ENCODE peak calls at places on chromosome 1, in five cellular contexts. U is GM23338, H is HCT116, K is upper lobe of left lung, R is stomach. P is an unnamed sample.

GRCh38 chr1:54277451-54278355 is 77.7 kb downstream of the MRPL37 start:
- DNase-seq in U (no peak), H (no peak), K (no peak), R (peak; percentile 76), P (no peak)

GRCh38 chr1:195550071-195550862 is 1058.0 kb downstream of the KCNT2 start:
- DNase-seq in U (no peak), H (no peak), K (no peak), R (no peak), P (no peak)

GRCh38 chr1:50308883-50309282 is 114.4 kb downstream of the DMRTA2 start:
- DNase-seq in U (peak; percentile 88), H (no peak), K (no peak), R (no peak), P (no peak)

GRCh38 chr1:2341706-2342383 is 49.5 kb downstream of the MORN1 start:
- DNase-seq in U (no peak), H (no peak), K (peak; percentile 76), R (no peak), P (no peak)

GRCh38 chr1:64663654-64664053 is 81.2 kb upstream of the RAVER2 start:
- DNase-seq in U (peak; percentile 55), H (no peak), K (no peak), R (no peak), P (no peak)

GRCh38 chr1:44531785-44532566 is 126.9 kb downstream of the RNF220 start:
- DNase-seq in U (no peak), H (peak; percentile 78), K (no peak), R (no peak), P (no peak)

GRCh38 chr1:42713293-42713692 is 26.7 kb downstream of the CLDN19 start:
- DNase-seq in U (no peak), H (no peak), K (no peak), R (no peak), P (no peak)

GRCh38 chr1:226995064-226995965 is 55.2 kb downstream of the COQ8A start:
- DNase-seq in U (peak; percentile 25), H (no peak), K (no peak), R (no peak), P (no peak)

GRCh38 chr1:11193376-11193775 is 4.2 kb downstream of the ANGPTL7 start:
- DNase-seq in U (no peak), H (no peak), K (peak; percentile 17), R (no peak), P (no peak)

GRCh38 chr1:239765163-239765562 is 326.5 kb upstream of the FMN2 start:
- DNase-seq in U (peak; percentile 54), H (no peak), K (no peak), R (no peak), P (no peak)

GRCh38 chr1:160093069-160093395 is 5.4 kb downstream of the IGSF8 start:
- DNase-seq in U (no peak), H (no peak), K (peak; percentile 80), R (no peak), P (no peak)

GRCh38 chr1:160094291-160094625 is 4.2 kb downstream of the IGSF8 start:
- DNase-seq in U (no peak), H (no peak), K (no peak), R (no peak), P (no peak)

GRCh38 chr1:160093624-160094290 is 4.7 kb downstream of the IGSF8 start:
- DNase-seq in U (no peak), H (no peak), K (peak; percentile 76), R (no peak), P (no peak)

GRCh38 chr1:160095382-160096105 is 2.9 kb downstream of the IGSF8 start:
- DNase-seq in U (peak; percentile 87), H (no peak), K (no peak), R (no peak), P (no peak)

GRCh38 chr1:160094806-160095205 is 3.6 kb downstream of the IGSF8 start:
- DNase-seq in U (no peak), H (no peak), K (no peak), R (no peak), P (no peak)
- TF ChIP-seq POLR2AphosphoS5 in U (no peak), H (no peak), K (no peak), R (no peak), P (no peak)

GRCh38 chr1:159008744-159009188 is 941 bp upstream of the IFI16 start:
- DNase-seq in U (no peak), H (no peak), K (no peak), R (no peak), P (no peak)

GRCh38 chr1:159009287-159009686 is 420 bp upstream of the IFI16 start:
- DNase-seq in U (no peak), H (no peak), K (no peak), R (no peak), P (no peak)

GRCh38 chr1:159009704-159010361 is at the start of gene IFI16:
- DNase-seq in U (no peak), H (no peak), K (no peak), R (no peak), P (peak; percentile 51)

GRCh38 chr1:159005676-159006075 is 4.0 kb upstream of the IFI16 start:
- DNase-seq in U (peak; percentile 53), H (no peak), K (no peak), R (no peak), P (no peak)

DNA sequence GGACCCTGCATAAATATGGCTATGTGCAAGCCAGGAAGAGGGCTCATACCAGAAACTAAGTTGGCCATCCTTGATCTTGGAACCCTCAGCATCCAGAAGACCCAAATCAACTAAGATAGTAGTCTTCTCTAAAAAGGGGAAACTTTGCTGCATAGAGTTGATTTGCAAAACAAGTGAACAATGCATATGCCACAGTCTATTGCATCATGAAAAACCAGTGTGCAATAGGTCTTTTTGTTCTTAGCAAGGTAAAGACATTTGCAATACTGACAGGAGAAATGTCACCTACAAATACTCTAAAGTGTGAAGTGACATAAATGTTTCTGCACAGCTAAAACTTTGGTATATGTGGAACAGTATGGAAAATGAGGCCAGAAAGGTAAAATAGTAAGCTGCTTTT is 2.0 kb upstream of the IFI16 start:
- DNase-seq in U (no peak), H (no peak), K (no peak), R (no peak), P (no peak)
- H3K4me1 ChIP-seq in U (peaks cover 25% of the 10 kb centered on the region), H (no peaks in the 10 kb centered on the region), K (peaks cover 28% of the 10 kb centered on the region), R (peaks cover 23% of the 10 kb centered on the region), P (no peaks in the 10 kb centered on the region)

DNA sequence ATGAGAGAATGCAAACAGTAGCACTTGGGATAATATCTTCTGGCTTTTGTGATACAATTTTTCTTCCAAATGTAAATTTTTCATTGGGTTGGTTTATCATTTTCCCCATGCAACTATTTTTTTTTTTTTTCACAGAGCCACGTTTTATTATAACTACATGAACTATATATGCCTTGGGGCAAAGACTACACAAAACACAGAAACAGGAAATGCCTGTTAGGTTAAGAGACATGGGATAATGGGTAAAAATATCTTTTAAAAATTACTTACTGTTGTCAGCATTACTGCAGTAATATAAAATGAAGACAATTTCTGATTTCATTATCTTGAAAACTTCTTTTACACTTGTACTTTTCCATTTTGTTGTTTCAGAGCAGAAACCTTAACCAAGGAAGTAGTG is 74.6 kb downstream of the DISP1 start:
- DNase-seq in U (no peak), H (no peak), K (no peak), R (no peak), P (no peak)
- TF ChIP-seq POLR2AphosphoS5 in U (no peak), H (no peak), K (no peak), R (no peak), P (no peak)

GRCh38 chr1:156504062-156504813 is 3.7 kb upstream of the MEF2D start:
- DNase-seq in U (no peak), H (no peak), K (no peak), R (no peak), P (no peak)
- H3K4me1 ChIP-seq in U (peaks cover 30% of the 10 kb centered on the region), H (peaks cover 67% of the 10 kb centered on the region), K (peaks cover 50% of the 10 kb centered on the region), R (peaks cover 64% of the 10 kb centered on the region), P (peaks cover 17% of the 10 kb centered on the region)

DNA sequence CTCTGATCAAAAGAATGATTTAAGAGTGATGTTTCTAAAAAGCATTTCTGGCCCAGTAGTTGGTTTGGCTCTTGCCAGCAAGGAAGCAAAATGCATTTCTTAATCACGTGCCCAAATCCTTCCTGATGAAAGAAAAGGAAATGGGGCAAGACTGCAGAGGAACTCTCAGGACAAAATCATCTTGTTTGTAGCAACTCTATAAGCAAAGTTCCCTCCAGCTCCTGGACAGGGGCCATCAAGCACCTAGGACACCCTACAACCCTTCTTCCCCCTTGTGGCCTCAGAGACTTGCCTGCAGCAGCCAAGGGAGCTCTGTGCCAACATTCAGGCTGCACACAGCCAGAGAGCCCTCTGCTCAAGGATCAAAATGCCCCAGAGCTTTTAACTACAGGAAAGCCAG is 105.1 kb downstream of the KIAA0319L start:
- DNase-seq in U (peak; percentile 10), H (no peak), K (no peak), R (peak; percentile 59), P (peak; percentile 52)
- TF ChIP-seq POLR2AphosphoS5 in U (no peak), H (no peak), K (no peak), R (no peak), P (no peak)

DNA sequence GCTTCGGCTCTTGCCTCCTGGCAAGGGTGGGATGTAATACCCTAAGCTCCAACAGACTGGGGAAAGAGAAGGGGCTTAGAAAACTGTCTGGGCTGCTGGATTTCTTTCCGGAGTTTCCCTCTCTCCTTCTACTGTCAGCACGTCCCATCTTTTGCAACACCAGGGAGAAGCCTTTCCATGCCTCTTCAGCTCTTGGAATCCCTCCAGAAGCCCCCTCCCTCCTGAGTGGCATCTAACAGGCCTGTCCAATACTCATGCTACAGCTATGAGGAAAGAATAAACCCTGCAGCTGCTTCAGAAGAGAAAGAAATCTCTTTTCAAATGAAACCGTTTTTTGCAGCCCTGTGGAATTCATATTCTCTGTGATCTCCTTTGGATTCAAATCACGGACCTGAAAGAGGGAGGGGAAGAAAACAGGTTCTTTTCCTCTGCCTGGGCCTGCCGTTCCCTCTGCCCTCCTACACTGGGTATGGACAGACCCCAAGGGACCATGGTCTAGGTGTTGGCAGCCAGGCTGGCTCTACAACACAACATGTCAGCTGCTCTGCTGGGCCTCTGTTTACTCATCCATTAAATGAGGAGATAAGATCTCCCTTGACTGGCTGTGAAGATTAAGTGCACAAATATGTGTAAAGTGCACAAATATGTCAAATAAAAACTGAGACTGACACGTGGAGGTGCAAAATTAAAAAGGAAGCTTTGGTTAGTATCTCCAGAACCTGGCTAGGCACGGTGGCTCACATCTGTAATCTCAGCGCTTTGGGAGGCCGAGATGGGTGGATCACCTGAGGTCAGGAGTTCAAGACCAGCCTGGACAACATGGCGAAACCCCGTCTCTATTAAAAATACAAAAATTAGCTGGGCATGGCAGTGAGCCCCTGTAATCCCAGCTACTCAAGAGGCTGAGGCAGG is 6.0 kb upstream of the CAPN2 start:
- DNase-seq in U (no peak), H (no peak), K (no peak), R (peak; percentile 56), P (no peak)
- H3K4me1 ChIP-seq in U (peaks cover 1% of the 10 kb centered on the region), H (peaks cover 96% of the 10 kb centered on the region), K (peaks cover 38% of the 10 kb centered on the region), R (peaks cover 71% of the 10 kb centered on the region), P (no peaks in the 10 kb centered on the region)

GRCh38 chr1:85220756-85221166 is 19.9 kb upstream of the SYDE2 start:
- DNase-seq in U (no peak), H (no peak), K (no peak), R (no peak), P (no peak)
- TF ChIP-seq POLR2AphosphoS5 in U (no peak), H (no peak), K (no peak), R (no peak), P (no peak)